ENCODE peak calls at places on chromosomes 7 and 10, in six cellular contexts. T is adrenal gland; O is kidney; M is heart right ventricle; Q is breast epithelium; X is CD4-positive, alpha-beta memory T cell. V is an unnamed sample.

GRCh38 chr10:84405662-84406061 is 77.3 kb downstream of the CCSER2 start:
- DNase-seq in M (no peak), O (no peak), X (no peak), T (no peak), Q (no peak), V (no peak)

GRCh38 chr10:73588656-73589055 is 2.5 kb downstream of the USP54 start:
- DNase-seq in O (no peak), T (no peak), Q (no peak), M (no peak), X (no peak), V (no peak)

GRCh38 chr7:154438571-154438970 is 386.4 kb downstream of the DPP6 start:
- DNase-seq in M (no peak), O (no peak), T (no peak), Q (no peak), X (no peak), V (no peak)

GRCh38 chr10:128035557-128035973 is 90.7 kb downstream of the MKI67 start:
- DNase-seq in M (peak; percentile 54), Q (peak; percentile 33), T (peak; percentile 70), O (no peak), X (peak; percentile 64), V (no peak)

GRCh38 chr10:90398551-90398950 is 459.3 kb downstream of the HTR7 start:
- DNase-seq in T (no peak), X (no peak), M (no peak), Q (no peak), O (no peak), V (no peak)

GRCh38 chr7:137657476-137658193 is 189.1 kb downstream of the DGKI start:
- DNase-seq in Q (no peak), T (no peak), M (no peak), O (no peak), X (no peak), V (no peak)

GRCh38 chr7:98399903-98400537 is 870 bp downstream of the BAIAP2L1 start:
- DNase-seq in T (no peak), X (no peak), Q (no peak), M (no peak), O (no peak), V (no peak)

GRCh38 chr7:139393621-139394215 is 34.0 kb downstream of the LUC7L2 start:
- DNase-seq in Q (no peak), X (no peak), T (no peak), O (no peak), M (no peak), V (no peak)

GRCh38 chr10:117174439-117175214 is 22.7 kb upstream of the KCNK18 start:
- DNase-seq in O (peak; percentile 73), Q (peak; percentile 61), T (peak; percentile 92), M (peak; percentile 50), X (peak; percentile 82), V (peak; percentile 33)

GRCh38 chr10:43419997-43420368 is 11.0 kb upstream of the HNRNPF start:
- DNase-seq in T (no peak), M (no peak), X (no peak), O (peak; percentile 79), Q (no peak), V (no peak)

GRCh38 chr10:63281967-63282366 is 148.8 kb downstream of the NRBF2 start:
- DNase-seq in T (no peak), X (no peak), O (no peak), M (no peak), Q (no peak), V (no peak)

GRCh38 chr7:42247301-42247700 is 10.3 kb upstream of the GLI3 start:
- DNase-seq in X (no peak), T (no peak), Q (no peak), O (no peak), M (no peak), V (no peak)

GRCh38 chr7:100349757-100350156 is 8.2 kb upstream of the PILRB start:
- DNase-seq in O (no peak), X (no peak), Q (no peak), M (no peak), T (no peak), V (no peak)

GRCh38 chr7:107660381-107661080 is at the start of gene SLC26A4:
- DNase-seq in O (no peak), Q (no peak), T (no peak), M (peak; percentile 11), X (peak; percentile 3), V (no peak)

GRCh38 chr10:70283445-70284399 is at the start of gene NPFFR1:
- DNase-seq in O (peak; percentile 75), T (no peak), Q (no peak), X (no peak), M (no peak), V (no peak)

GRCh38 chr7:120997902-120998301 is 9.4 kb downstream of the CPED1 start:
- DNase-seq in M (no peak), T (no peak), Q (no peak), O (no peak), X (no peak), V (no peak)
- H3K4me1 ChIP-seq in M (peaks cover 88% of the 10 kb centered on the region), T (no peaks in the 10 kb centered on the region), Q (no peaks in the 10 kb centered on the region), O (peaks cover 4% of the 10 kb centered on the region), X (peaks cover 14% of the 10 kb centered on the region), V (peaks cover 55% of the 10 kb centered on the region)

DNA sequence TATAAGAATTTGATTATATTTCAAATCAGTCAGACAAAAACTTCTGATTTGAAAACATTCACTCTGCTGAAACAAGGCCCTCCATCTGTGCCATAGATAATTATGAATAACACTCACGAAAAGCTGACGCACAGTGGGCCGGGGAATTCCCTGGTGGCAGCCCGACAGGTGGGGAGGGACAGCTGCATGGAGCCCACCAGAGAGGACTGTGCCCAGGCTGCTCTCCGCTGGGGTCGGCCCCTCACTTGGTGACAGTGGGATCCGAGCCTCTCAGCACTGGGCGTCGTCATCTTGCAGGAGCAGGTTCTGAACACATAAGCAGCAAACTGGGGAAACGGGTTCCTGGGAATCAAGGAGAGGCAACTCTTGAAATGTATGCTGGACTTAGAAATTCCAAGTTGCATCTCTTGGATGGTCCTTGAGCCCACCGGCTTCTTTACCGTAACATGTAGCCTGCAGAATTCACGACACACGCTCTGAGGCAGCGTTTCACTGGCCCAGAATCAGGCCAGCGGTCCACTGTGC is 41.4 kb downstream of the AFAP1L2 start:
- DNase-seq in O (no peak), Q (no peak), M (no peak), X (no peak), T (no peak), V (no peak)
- H3K4me1 ChIP-seq in O (peaks cover 8% of the 10 kb centered on the region), Q (no peaks in the 10 kb centered on the region), M (peaks cover 5% of the 10 kb centered on the region), X (no peaks in the 10 kb centered on the region), T (no peaks in the 10 kb centered on the region), V (peaks cover 6% of the 10 kb centered on the region)

GRCh38 chr10:26781797-26782196 is 79.0 kb downstream of the ABI1 start:
- DNase-seq in Q (no peak), T (no peak), O (no peak), X (no peak), M (no peak), V (no peak)
- H3K4me1 ChIP-seq in Q (no peaks in the 10 kb centered on the region), T (peaks cover 6% of the 10 kb centered on the region), O (peaks cover 5% of the 10 kb centered on the region), X (peaks cover 77% of the 10 kb centered on the region), M (peaks cover 26% of the 10 kb centered on the region), V (peaks cover 16% of the 10 kb centered on the region)

GRCh38 chr7:6394114-6394513 is 53.6 kb downstream of the DAGLB start:
- DNase-seq in T (no peak), O (no peak), X (no peak), Q (no peak), M (no peak), V (no peak)
- H3K4me1 ChIP-seq in T (peaks cover 23% of the 10 kb centered on the region), O (peaks cover 5% of the 10 kb centered on the region), X (peaks cover 39% of the 10 kb centered on the region), Q (peaks cover 23% of the 10 kb centered on the region), M (peaks cover 76% of the 10 kb centered on the region), V (peaks cover 42% of the 10 kb centered on the region)

GRCh38 chr7:150903627-150904026 is 51.3 kb downstream of the AOC1 start:
- DNase-seq in T (peak; percentile 91), O (peak; percentile 89), X (no peak), Q (peak; percentile 78), M (peak; percentile 82), V (peak; percentile 20)
- H3K4me1 ChIP-seq in T (peaks cover 18% of the 10 kb centered on the region), O (no peaks in the 10 kb centered on the region), X (peaks cover 2% of the 10 kb centered on the region), Q (no peaks in the 10 kb centered on the region), M (peaks cover 11% of the 10 kb centered on the region), V (peaks cover 13% of the 10 kb centered on the region)

GRCh38 chr7:54690059-54690443 is 69.0 kb downstream of the SEC61G start:
- DNase-seq in X (no peak), T (no peak), M (no peak), Q (no peak), O (no peak), V (no peak)
- H3K4me1 ChIP-seq in X (no peaks in the 10 kb centered on the region), T (no peaks in the 10 kb centered on the region), M (no peaks in the 10 kb centered on the region), Q (no peaks in the 10 kb centered on the region), O (no peaks in the 10 kb centered on the region), V (no peaks in the 10 kb centered on the region)

DNA sequence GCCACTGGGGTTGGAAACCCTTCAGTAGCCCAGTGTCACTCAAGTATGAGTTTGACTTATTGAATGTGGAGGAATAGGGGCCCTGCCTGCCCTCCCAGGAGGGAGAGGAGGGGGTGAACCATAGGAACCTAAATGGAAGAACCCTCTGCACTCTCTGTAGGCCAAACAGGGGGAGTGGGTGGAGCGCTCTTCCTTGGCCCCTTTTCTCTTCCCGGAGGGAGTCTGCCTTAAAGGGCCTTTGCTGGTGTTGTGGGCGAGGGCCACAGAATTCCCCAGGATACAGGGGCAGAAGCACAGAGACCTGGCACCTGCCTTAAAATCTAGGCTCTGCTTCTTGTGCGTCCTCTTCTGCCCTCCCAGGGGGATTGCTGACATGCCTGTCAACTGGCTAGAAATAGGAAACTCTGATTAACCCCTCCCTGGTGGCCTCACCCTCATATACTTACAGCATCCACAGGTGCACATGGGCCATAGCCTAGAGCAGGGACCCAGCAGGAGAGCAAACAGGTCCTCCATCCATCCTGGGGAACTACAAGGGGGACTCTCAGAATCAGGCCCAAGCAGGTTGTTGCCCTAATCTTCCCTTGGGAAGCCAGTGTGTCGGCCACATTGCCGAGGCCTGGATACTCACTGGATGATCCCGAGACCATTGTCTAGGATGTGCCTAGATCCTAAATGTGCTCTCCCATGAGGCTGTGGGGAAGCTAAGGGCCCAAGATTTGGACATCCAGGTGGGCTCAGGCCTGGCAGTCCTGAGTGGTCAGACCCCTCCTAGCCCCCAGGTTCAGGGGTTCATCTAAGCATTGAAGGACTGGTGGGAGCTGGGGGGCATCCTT is 3.4 kb downstream of the TRIM8 start:
- DNase-seq in Q (no peak), M (no peak), O (peak; percentile 57), T (no peak), X (no peak), V (no peak)
- H3K4me1 ChIP-seq in Q (peaks cover 52% of the 10 kb centered on the region), M (peaks cover 62% of the 10 kb centered on the region), O (peaks cover 47% of the 10 kb centered on the region), T (peaks cover 56% of the 10 kb centered on the region), X (peaks cover 63% of the 10 kb centered on the region), V (peaks cover 63% of the 10 kb centered on the region)

GRCh38 chr10:12195281-12195602 is 449 bp downstream of the NUDT5 start:
- DNase-seq in M (no peak), T (no peak), X (no peak), O (no peak), Q (no peak), V (no peak)
- H3K4me1 ChIP-seq in M (peaks cover 39% of the 10 kb centered on the region), T (peaks cover 14% of the 10 kb centered on the region), X (peaks cover 41% of the 10 kb centered on the region), O (peaks cover 15% of the 10 kb centered on the region), Q (no peaks in the 10 kb centered on the region), V (peaks cover 24% of the 10 kb centered on the region)

V was measured in thoracic aorta.